ENCODE peak calls at places on chromosomes 16 and 17, in eight cellular contexts. K is HCT116, O is tibial nerve, T is breast epithelium, N is HepG2, Q is A549, M is spleen, Y is transverse colon. C is an unnamed sample.

GRCh38 chr17:15954222-15954621 is 9.3 kb downstream of the ADORA2B start:
- DNase-seq in K (peak), O (no peak), T (no peak), N (no peak), Q (peak), M (peak), Y (no peak), C (no peak)

GRCh38 chr17:4631836-4632582 is 9.5 kb downstream of the ALOX15 start:
- DNase-seq in K (no peak), O (no peak), T (no peak), N (no peak), Q (no peak), M (no peak), Y (no peak), C (no peak)

GRCh38 chr17:58692239-58693055 is at the start of gene RAD51C:
- DNase-seq in K (peak), O (peak), T (peak), N (peak), Q (peak), M (peak), Y (peak), C (peak)

GRCh38 chr17:49132699-49133364 is at the start of gene B4GALNT2:
- DNase-seq in K (no peak), O (no peak), T (no peak), N (no peak), Q (peak), M (no peak), Y (peak), C (no peak)

GRCh38 chr17:52105601-52106000 is 52.9 kb downstream of the CA10 start:
- DNase-seq in K (no peak), O (no peak), T (no peak), N (no peak), Q (no peak), M (no peak), Y (no peak), C (no peak)

GRCh38 chr17:46178550-46179198 is 14.6 kb downstream of the KANSL1 start:
- DNase-seq in K (no peak), O (no peak), T (no peak), N (no peak), Q (no peak), M (no peak), Y (no peak), C (no peak)

GRCh38 chr17:2337811-2338657 is 733 bp downstream of the SGSM2 start:
- DNase-seq in K (no peak), O (no peak), T (peak), N (peak), Q (peak), M (peak), Y (peak), C (peak)

GRCh38 chr17:19287651-19288050 is 50.5 kb downstream of the EPN2 start:
- DNase-seq in K (no peak), O (no peak), T (no peak), N (no peak), Q (no peak), M (peak), Y (no peak), C (no peak)

GRCh38 chr16:81005644-81006471 is 827 bp downstream of the CMC2 start:
- DNase-seq in K (peak), O (peak), T (no peak), N (peak), Q (no peak), M (peak), Y (peak), C (peak)

GRCh38 chr16:56776562-56776961 is 46.6 kb downstream of the NUP93 start:
- DNase-seq in K (no peak), O (no peak), T (no peak), N (no peak), Q (no peak), M (no peak), Y (peak), C (peak)

GRCh38 chr16:85757341-85757822 is 6.5 kb upstream of the C16orf74 start:
- DNase-seq in K (no peak), O (no peak), T (no peak), N (no peak), Q (no peak), M (no peak), Y (no peak), C (no peak)

GRCh38 chr17:10651927-10652326 is 5.2 kb downstream of the MYH3 start:
- DNase-seq in K (no peak), O (no peak), T (no peak), N (no peak), Q (no peak), M (no peak), Y (no peak), C (no peak)

GRCh38 chr17:58277107-58277506 is 3.6 kb downstream of the MPO start:
- DNase-seq in K (peak), O (no peak), T (no peak), N (no peak), Q (no peak), M (no peak), Y (no peak), C (no peak)

GRCh38 chr16:56202036-56202435 is 10.7 kb downstream of the GNAO1 start:
- DNase-seq in K (no peak), O (no peak), T (no peak), N (no peak), Q (no peak), M (no peak), Y (no peak), C (no peak)

GRCh38 chr16:87687998-87688529 is 77.7 kb downstream of the KLHDC4 start:
- DNase-seq in K (no peak), O (no peak), T (no peak), N (no peak), Q (no peak), M (no peak), Y (no peak), C (no peak)

GRCh38 chr17:49104511-49105074 is 28.0 kb upstream of the B4GALNT2 start:
- DNase-seq in K (no peak), O (no peak), T (no peak), N (no peak), Q (no peak), M (no peak), Y (no peak), C (no peak)

GRCh38 chr17:19317359-19318095 is 45.0 kb downstream of the B9D1 start:
- DNase-seq in K (peak), O (peak), T (no peak), N (peak), Q (no peak), M (peak), Y (peak), C (peak)

GRCh38 chr16:12546918-12547607 is 256.6 kb downstream of the CPPED1 start:
- DNase-seq in K (no peak), O (no peak), T (no peak), N (no peak), Q (no peak), M (no peak), Y (no peak), C (no peak)

GRCh38 chr17:38719284-38719942 is 10.7 kb upstream of the CISD3 start:
- DNase-seq in K (no peak), O (no peak), T (no peak), N (no peak), Q (no peak), M (no peak), Y (no peak), C (no peak)

GRCh38 chr17:17822189-17822978 is 14.4 kb downstream of the SREBF1 start:
- DNase-seq in K (no peak), O (peak), T (peak), N (no peak), Q (no peak), M (no peak), Y (no peak), C (peak)
- TF ChIP-seq POLR2A in K (no peak), O (no peak), T (no peak), N (no peak), Q (no peak), M (no peak), Y (peak), C (no peak)

GRCh38 chr16:2776500-2777139 is 460 bp downstream of the ELOB start:
- DNase-seq in K (no peak), O (no peak), T (peak), N (no peak), Q (no peak), M (peak), Y (no peak), C (no peak)

GRCh38 chr16:2779151-2779920 is 2.3 kb upstream of the ELOB start:
- DNase-seq in K (no peak), O (no peak), T (peak), N (no peak), Q (no peak), M (peak), Y (peak), C (no peak)

GRCh38 chr16:2778692-2778958 is 1.5 kb upstream of the ELOB start:
- DNase-seq in K (no peak), O (no peak), T (no peak), N (no peak), Q (no peak), M (peak), Y (no peak), C (no peak)

GRCh38 chr16:2775765-2776499 is 1.1 kb downstream of the ELOB start:
- DNase-seq in K (no peak), O (no peak), T (no peak), N (no peak), Q (no peak), M (peak), Y (no peak), C (no peak)

DNA sequence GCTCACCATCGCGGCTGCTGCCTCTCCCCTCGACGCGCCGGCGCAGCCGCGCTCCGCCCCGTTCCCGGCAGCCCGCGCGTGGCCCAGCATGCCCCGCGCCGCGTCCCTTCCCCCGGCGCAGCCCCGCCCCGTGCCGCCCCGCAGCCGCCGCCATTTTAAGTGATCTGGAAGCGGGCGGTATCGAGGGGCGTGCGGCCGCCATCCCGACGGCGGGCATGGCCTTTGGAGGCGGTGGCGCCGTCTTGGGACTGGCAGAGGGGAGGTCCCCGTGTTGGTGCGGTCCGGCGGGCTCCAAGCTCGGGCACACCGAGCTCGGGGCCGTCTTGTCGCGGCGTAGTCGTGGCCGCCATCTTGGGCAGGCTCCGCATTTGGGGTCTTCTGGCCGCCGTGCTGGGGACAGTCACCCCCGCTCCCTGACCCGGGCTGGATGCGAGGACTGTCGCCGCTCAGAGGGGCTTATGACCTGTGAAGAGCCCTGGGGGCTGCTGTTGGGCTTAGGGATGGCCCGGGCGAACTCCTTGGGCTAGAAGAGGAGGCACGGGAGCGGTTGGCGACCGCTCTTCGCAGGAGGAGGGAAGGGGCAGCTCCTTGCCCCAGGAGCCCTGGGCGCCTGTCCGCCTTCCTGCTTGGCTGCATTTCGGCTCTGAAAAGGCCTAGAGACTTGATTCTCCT is at the start of gene ELOB:
- DNase-seq in K (peak), O (peak), T (peak), N (peak), Q (peak), M (peak), Y (peak), C (peak)
- TF ChIP-seq POLR2A in K (peak), O (peak), T (peak), N (peak), Q (peak), M (peak), Y (peak), C (peak)

GRCh38 chr16:4616047-4616811 is 1.5 kb upstream of the UBALD1 start:
- DNase-seq in K (peak), O (peak), T (peak), N (peak), Q (peak), M (peak), Y (peak), C (peak)
- TF ChIP-seq POLR2A in K (no peak), O (peak), T (peak), N (peak), Q (peak), M (no peak), Y (peak), C (peak)

DNA sequence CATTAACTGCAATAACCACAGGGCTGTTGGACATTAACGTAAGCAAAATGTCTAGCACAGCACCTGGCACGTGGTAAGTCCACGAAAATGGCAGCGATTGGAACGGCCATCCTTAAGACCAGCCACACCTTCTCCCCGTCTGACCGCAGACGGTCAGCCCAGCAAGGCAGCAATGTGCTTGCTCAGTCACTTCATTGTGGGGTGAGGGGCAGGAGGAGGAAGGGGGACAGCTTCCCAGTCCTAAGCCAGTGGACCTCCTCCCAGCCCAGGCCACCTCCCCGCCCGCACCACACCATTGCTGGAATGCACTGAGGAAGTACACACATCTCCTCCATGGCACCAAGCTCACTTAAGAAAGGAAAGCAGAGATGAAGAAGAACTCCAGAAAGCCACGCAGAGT is 8.6 kb upstream of the MYLK3 start:
- DNase-seq in K (no peak), O (no peak), T (no peak), N (no peak), Q (no peak), M (peak), Y (no peak), C (no peak)
- TF ChIP-seq POLR2A in K (no peak), O (no peak), T (no peak), N (no peak), Q (no peak), M (no peak), Y (no peak), C (no peak)

DNA sequence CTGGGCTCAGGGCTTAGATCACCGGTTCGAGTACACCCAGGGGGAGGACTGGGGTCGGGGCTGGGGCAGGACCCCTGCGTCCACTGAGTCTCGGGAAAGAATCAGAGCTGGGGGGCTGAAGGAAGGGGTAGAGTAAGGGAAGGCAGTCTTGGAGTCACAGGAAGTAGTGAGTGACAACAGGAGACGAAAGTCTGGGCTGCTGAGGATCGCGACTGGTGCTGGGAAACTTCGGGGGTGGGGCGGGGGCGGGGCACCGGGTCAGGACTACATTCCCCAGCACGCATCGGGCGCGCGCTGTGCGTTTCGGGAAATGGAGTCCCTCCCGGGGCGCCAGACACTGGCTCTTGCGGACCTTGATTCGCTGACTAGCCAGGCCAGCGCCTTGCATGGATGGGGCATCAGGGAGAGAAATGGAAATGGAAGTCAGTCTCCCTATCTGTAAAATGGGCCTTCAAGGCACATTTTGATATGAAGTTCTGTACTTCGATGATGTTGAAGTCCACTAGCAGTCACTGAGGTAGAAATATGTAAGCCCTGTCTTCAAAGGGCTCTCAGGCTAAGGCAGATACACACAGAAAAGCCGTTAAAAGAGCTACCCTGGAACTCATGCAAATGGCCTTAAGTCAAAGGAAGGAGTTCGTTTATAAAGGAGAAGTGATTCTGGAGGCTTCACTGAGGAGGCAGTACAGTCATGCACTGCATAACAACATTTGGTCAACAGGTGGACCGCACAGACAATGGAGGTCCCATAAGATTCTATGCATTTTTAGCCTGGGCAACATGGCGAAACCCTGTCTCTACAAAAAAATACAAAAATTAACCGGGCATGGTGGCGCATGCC is 696 bp downstream of the CTF1 start:
- DNase-seq in K (peak), O (peak), T (peak), N (peak), Q (peak), M (peak), Y (peak), C (peak)
- TF ChIP-seq POLR2A in K (no peak), O (no peak), T (no peak), N (peak), Q (no peak), M (no peak), Y (peak), C (peak)

GRCh38 chr17:81259058-81259605 is 20.0 kb downstream of the NDUFAF8 start:
- DNase-seq in K (no peak), O (no peak), T (no peak), N (no peak), Q (no peak), M (no peak), Y (no peak), C (no peak)
- TF ChIP-seq POLR2A in K (no peak), O (no peak), T (no peak), N (no peak), Q (no peak), M (no peak), Y (no peak), C (no peak)

GRCh38 chr16:9183682-9184353 is 92.4 kb downstream of the HAPSTR1 start:
- DNase-seq in K (no peak), O (no peak), T (no peak), N (no peak), Q (no peak), M (no peak), Y (no peak), C (no peak)

GRCh38 chr16:9184354-9184690 is 92.9 kb downstream of the HAPSTR1 start:
- DNase-seq in K (no peak), O (no peak), T (no peak), N (no peak), Q (no peak), M (no peak), Y (no peak), C (no peak)

GRCh38 chr16:9185396-9185795 is 94.0 kb downstream of the HAPSTR1 start:
- DNase-seq in K (no peak), O (no peak), T (no peak), N (no peak), Q (no peak), M (no peak), Y (no peak), C (no peak)

GRCh38 chr16:9191274-9191850 is 99.9 kb downstream of the HAPSTR1 start:
- DNase-seq in K (no peak), O (no peak), T (no peak), N (no peak), Q (no peak), M (no peak), Y (no peak), C (no peak)

GRCh38 chr16:9186061-9186460 is 94.6 kb downstream of the HAPSTR1 start:
- DNase-seq in K (no peak), O (no peak), T (no peak), N (no peak), Q (no peak), M (no peak), Y (no peak), C (no peak)
- TF ChIP-seq POLR2A in K (no peak), O (no peak), T (no peak), N (no peak), Q (no peak), M (no peak), Y (no peak), C (no peak)

DNA sequence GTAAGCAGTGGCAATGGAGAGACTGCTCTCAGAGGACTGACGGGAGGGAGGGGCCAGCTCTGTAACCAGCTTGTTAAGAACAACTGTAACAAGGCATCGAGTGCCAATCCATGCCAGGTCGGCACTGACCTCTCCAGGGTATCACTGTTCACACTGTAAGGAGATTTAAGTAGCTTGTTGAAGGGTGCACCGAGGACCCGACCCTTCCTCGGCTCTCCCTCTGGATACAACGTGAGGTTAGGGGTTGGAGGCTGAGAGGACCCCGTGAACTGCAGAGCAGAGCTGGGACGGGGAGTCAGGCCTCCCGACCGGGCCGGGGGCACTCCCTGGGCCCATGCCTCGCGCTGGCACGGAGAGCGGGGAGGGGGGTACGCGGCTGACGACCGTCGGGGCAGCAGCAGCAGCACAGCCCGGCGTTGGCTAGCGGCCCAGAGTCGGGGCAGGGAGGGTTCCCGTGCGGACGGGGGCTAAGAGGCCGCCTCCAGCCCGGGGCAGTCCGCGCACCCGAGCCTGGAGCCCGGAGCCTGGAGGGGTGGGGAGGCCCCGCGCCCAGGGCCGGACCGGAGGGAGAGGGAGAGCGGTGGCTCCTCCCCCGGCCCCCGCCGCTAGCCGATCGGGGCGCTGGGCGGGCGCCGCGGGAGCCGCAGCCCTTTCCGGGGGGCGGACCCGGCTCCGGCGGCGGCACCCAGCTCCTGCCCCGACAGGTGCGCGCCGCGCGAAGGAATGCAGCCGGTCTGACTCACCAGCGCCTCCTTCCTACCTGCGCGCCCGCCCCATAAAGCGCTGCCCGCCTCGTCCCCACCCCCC is at the start of gene ITGB4:
- DNase-seq in K (peak), O (no peak), T (peak), N (peak), Q (peak), M (peak), Y (peak), C (no peak)
- TF ChIP-seq POLR2A in K (no peak), O (peak), T (no peak), N (no peak), Q (no peak), M (no peak), Y (peak), C (no peak)

DNA sequence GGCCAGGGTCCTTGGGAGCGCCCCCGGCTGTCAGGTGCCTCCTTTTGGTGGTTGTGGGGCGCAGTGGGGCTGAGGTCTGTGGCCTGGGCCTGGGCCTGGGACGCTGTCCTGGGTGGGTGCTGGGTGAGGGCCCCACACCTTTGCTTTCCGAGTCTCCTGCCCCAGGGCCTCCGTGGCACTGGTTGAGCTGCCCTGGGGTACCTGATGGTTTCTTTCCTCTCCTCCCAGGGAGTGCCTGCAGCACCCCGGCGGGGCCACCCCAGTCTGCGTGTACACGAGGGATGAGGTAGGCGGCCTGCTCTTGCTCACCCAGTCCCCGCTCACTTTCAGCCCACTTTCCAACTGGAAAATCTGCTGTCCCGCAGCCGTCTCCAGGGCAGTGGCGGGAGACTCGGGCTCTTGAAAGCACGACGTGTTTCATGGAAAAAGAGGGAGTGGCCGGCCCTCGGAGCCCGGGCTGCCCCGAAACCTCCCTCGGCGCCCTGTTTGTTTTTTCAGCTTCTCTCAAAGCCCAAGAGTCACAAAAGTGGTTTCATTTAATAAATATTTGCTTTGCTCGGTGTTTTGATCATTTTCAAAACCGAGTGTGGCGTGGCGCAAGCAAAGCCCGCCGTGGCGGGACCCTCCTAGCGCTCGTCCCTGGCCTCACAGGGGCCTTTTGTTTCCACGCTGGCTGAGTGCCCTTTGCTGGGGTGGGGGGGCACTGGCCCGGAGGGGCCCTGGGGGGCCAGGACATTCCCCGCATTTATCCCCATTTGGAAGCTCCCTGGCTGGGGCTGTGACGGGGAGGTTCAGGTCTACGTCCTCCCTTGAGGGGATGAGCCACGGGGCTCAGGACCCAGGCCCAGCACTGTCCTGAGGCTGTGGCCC is 17.4 kb downstream of the ASPSCR1 start:
- DNase-seq in K (no peak), O (no peak), T (no peak), N (peak), Q (no peak), M (no peak), Y (no peak), C (no peak)
- TF ChIP-seq POLR2A in K (no peak), O (no peak), T (no peak), N (no peak), Q (no peak), M (no peak), Y (no peak), C (no peak)

C was measured in adrenal gland.